ENCODE peak calls at places on chromosomes 12 and 14, in seven cellular contexts. F, V, W, K, E, X and C are unnamed samples.

GRCh38 chr12:104154806-104155205 is 16.8 kb upstream of the NFYB start:
- DNase-seq in F (no peak), V (no peak), W (peak; percentile 19), K (no peak), E (no peak), X (no peak), C (no peak)

GRCh38 chr14:63147018-63147417 is 57.2 kb upstream of the RHOJ start:
- DNase-seq in F (no peak), V (no peak), W (no peak), K (peak; percentile 27), E (no peak), X (no peak), C (no peak)

GRCh38 chr14:76546426-76547221 is 170.7 kb downstream of the ESRRB start:
- DNase-seq in F (peak; percentile 77), V (no peak), W (no peak), K (no peak), E (peak; percentile 18), X (peak; percentile 44), C (no peak)

GRCh38 chr12:67690656-67691055 is 42.1 kb downstream of the DYRK2 start:
- DNase-seq in F (no peak), V (no peak), W (no peak), K (peak; percentile 95), E (no peak), X (no peak), C (no peak)

GRCh38 chr12:52165096-52165855 is 26.5 kb downstream of the KRT80 start:
- DNase-seq in F (peak; percentile 69), V (no peak), W (no peak), K (no peak), E (no peak), X (no peak), C (no peak)

GRCh38 chr12:5222729-5223128 is 179.1 kb downstream of the KCNA5 start:
- DNase-seq in F (no peak), V (no peak), W (no peak), K (no peak), E (no peak), X (no peak), C (no peak)

GRCh38 chr12:116614194-116614885 is 55.2 kb downstream of the MAP1LC3B2 start:
- DNase-seq in F (no peak), V (no peak), W (no peak), K (no peak), E (no peak), X (no peak), C (no peak)

GRCh38 chr12:69985656-69986055 is 160.6 kb downstream of the MYRFL start:
- DNase-seq in F (peak; percentile 48), V (peak; percentile 38), W (no peak), K (no peak), E (no peak), X (no peak), C (no peak)

GRCh38 chr12:30696486-30696885 is 817 bp upstream of the IPO8 start:
- DNase-seq in F (peak; percentile 14), V (no peak), W (no peak), K (no peak), E (no peak), X (peak; percentile 28), C (no peak)

GRCh38 chr12:130945793-130946492 is 7.8 kb upstream of the ADGRD1 start:
- DNase-seq in F (no peak), V (no peak), W (no peak), K (no peak), E (no peak), X (no peak), C (no peak)